ENCODE peak calls at places on chromosome 1, in four cellular contexts. E, N, Y and G are unnamed samples.
A peak's percentile ranks its signal among the peaks of the same experiment; 100 is the strongest.

GRCh38 chr1:11731719-11732283 is 4.1 kb upstream of the AGTRAP start:
- DNase-seq in N (peak; percentile 58), E (no peak), Y (peak; percentile 13), G (peak; percentile 67)

GRCh38 chr1:47551971-47552528 is 114.2 kb downstream of the FOXD2 start:
- DNase-seq in E (no peak), Y (no peak), N (no peak), G (no peak)

GRCh38 chr1:202577381-202577780 is 132.9 kb downstream of the SYT2 start:
- DNase-seq in Y (no peak), E (no peak), N (peak; percentile 54), G (no peak)

GRCh38 chr1:172669011-172669410 is 10.1 kb downstream of the FASLG start:
- DNase-seq in E (no peak), Y (no peak), N (no peak), G (no peak)

GRCh38 chr1:246602194-246602593 is 35.9 kb downstream of the CNST start:
- DNase-seq in Y (no peak), N (no peak), E (no peak), G (no peak)

GRCh38 chr1:7948950-7949349 is 8.3 kb upstream of the TNFRSF9 start:
- DNase-seq in N (no peak), E (no peak), Y (no peak), G (no peak)

GRCh38 chr1:111750856-111751255 is 4.8 kb upstream of the DDX20 start:
- DNase-seq in E (no peak), Y (no peak), N (no peak), G (no peak)

GRCh38 chr1:110114784-110115183 is 2.5 kb downstream of the UBL4B start:
- DNase-seq in N (no peak), Y (no peak), E (no peak), G (no peak)

GRCh38 chr1:244056602-244057001 is 5.5 kb downstream of the ZBTB18 start:
- DNase-seq in N (no peak), E (no peak), Y (no peak), G (no peak)

GRCh38 chr1:6985528-6986276 is 200.4 kb downstream of the CAMTA1 start:
- DNase-seq in Y (no peak), N (no peak), E (no peak), G (no peak)

GRCh38 chr1:87056974-87057373 is 142.5 kb downstream of the HS2ST1 start:
- DNase-seq in N (no peak), E (no peak), Y (no peak), G (no peak)

GRCh38 chr1:224082146-224082545 is 31.8 kb upstream of the FBXO28 start:
- DNase-seq in N (no peak), E (no peak), Y (no peak), G (no peak)

GRCh38 chr1:14996133-14997050 is 157.2 kb upstream of the TMEM51 start:
- DNase-seq in E (no peak), Y (peak; percentile 74), N (peak; percentile 75), G (no peak)

GRCh38 chr1:161791889-161792655 is 26.0 kb downstream of the ATF6 start:
- DNase-seq in E (no peak), N (no peak), Y (no peak), G (no peak)

GRCh38 chr1:102842606-102843005 is 265.7 kb downstream of the COL11A1 start:
- DNase-seq in Y (no peak), E (no peak), N (no peak), G (no peak)

GRCh38 chr1:245458761-245459174 is 304.0 kb downstream of the KIF26B start:
- DNase-seq in E (no peak), N (no peak), Y (no peak), G (no peak)
- TF ChIP-seq ELF4 in E (no peak), N (no peak), Y (no peak), G (no peak)

GRCh38 chr1:3827813-3828307 is 29.2 kb downstream of the CEP104 start:
- DNase-seq in Y (no peak), E (no peak), N (no peak), G (peak; percentile 65)
- TF ChIP-seq ELF4 in Y (no peak), E (no peak), N (no peak), G (no peak)

GRCh38 chr1:236354330-236355147 is 39.5 kb upstream of the EDARADD start:
- DNase-seq in E (no peak), N (no peak), Y (no peak), G (no peak)
- TF ChIP-seq ELF4 in E (no peak), N (no peak), Y (no peak), G (no peak)

GRCh38 chr1:40955266-40955665 is 24.2 kb upstream of the CTPS1 start:
- DNase-seq in E (no peak), N (no peak), Y (no peak), G (no peak)
- TF ChIP-seq ELF4 in E (no peak), N (no peak), Y (no peak), G (no peak)

GRCh38 chr1:158248771-158249170 is 5.5 kb upstream of the CD1A start:
- DNase-seq in N (no peak), Y (no peak), E (no peak), G (no peak)
- TF ChIP-seq ELF4 in N (no peak), Y (no peak), E (no peak), G (no peak)

DNA sequence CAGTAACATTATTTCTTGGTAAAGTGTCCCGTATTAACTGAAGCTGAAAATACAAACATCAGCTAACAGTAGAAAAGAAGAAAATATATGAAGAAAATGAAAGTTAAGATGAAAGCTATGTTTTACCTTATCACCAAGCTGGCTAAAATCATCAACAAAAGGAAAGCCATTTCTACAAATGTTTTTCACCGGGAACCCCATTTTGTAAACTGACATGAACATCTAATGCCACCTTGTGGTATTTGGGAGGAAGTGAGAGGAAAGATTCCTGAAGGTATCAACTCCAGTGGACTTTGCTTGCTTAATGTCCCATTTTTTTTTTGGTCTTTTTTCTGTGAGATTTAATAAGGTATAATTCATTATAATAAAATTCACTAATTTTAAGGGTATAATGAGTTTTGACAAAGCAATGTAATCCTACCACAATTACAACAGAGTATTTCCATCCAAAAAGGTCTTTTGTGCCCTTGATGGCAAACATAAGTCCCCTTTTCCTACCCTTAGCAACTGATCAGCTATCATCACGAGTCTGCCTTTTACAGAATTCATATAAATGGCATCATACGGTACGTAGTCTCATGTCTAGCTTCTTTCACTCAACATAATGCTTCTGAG is 7.7 kb downstream of the SDHB start:
- DNase-seq in N (no peak), E (peak; percentile 48), Y (peak; percentile 63), G (no peak)
- TF ChIP-seq ELF4 in N (no peak), E (no peak), Y (no peak), G (no peak)